ENCODE peak calls at places on chromosomes 11 and 22, in four cellular contexts. A, R, V and B are unnamed samples.

GRCh38 chr22:38240734-38241252 is 32.0 kb downstream of the TMEM184B start:
- DNase-seq in A (peak; percentile 87), R (no peak), V (peak; percentile 78), B (peak; percentile 82)

GRCh38 chr22:38286915-38287669 is 14.3 kb upstream of the TMEM184B start:
- DNase-seq in A (peak; percentile 64), R (peak; percentile 26), V (no peak), B (no peak)

GRCh38 chr11:100719809-100720221 is 32.7 kb downstream of the ARHGAP42 start:
- DNase-seq in A (peak; percentile 78), R (peak; percentile 82), V (peak; percentile 95), B (peak; percentile 74)

GRCh38 chr22:30860176-30861105 is 108.1 kb downstream of the MORC2 start:
- DNase-seq in A (no peak), R (no peak), V (no peak), B (no peak)

GRCh38 chr11:17475666-17476316 is 854 bp downstream of the ABCC8 start:
- DNase-seq in A (no peak), R (no peak), V (no peak), B (no peak)

GRCh38 chr11:79045811-79046304 is 395.0 kb downstream of the TENM4 start:
- DNase-seq in A (no peak), R (no peak), V (no peak), B (peak; percentile 20)

GRCh38 chr11:10026514-10026913 is 267.5 kb downstream of the SBF2 start:
- DNase-seq in A (peak; percentile 59), R (no peak), V (peak; percentile 88), B (peak; percentile 31)

GRCh38 chr22:17754233-17754925 is 19.9 kb downstream of the BID start:
- DNase-seq in A (no peak), R (no peak), V (no peak), B (no peak)

GRCh38 chr11:47083913-47084312 is 92.8 kb downstream of the ARFGAP2 start:
- DNase-seq in A (peak; percentile 85), R (no peak), V (peak; percentile 57), B (peak; percentile 87)